ENCODE peak calls at places on chromosomes 13 and 19, in four cellular contexts. One of them, this sample, is unnamed.

GRCh38 chr13:80168089-80168850 is 172.7 kb downstream of the SPRY2 start:
- DNase-seq in heart right ventricle: no peak
- DNase-seq in cardiac muscle cell: peak; percentile 30
- DNase-seq in BE2C: peak; percentile 20
- DNase-seq in this sample: no peak

GRCh38 chr13:114109646-114110045 is 22.8 kb downstream of the RASA3 start:
- DNase-seq in heart right ventricle: no peak
- DNase-seq in BE2C: peak; percentile 72
- DNase-seq in cardiac muscle cell: no peak
- DNase-seq in this sample: no peak

GRCh38 chr19:50705422-50706019 is 14.1 kb downstream of the SHANK1 start:
- DNase-seq in heart right ventricle: no peak
- DNase-seq in BE2C: peak; percentile 67
- DNase-seq in cardiac muscle cell: peak; percentile 76
- DNase-seq in this sample: no peak

GRCh38 chr13:48571121-48571901 is 38.4 kb upstream of the RCBTB2 start:
- DNase-seq in cardiac muscle cell: peak; percentile 83
- DNase-seq in heart right ventricle: no peak
- DNase-seq in BE2C: no peak
- DNase-seq in this sample: peak; percentile 75

GRCh38 chr13:32538234-32538620 is 368 bp downstream of the N4BP2L2 start:
- DNase-seq in cardiac muscle cell: peak; percentile 52
- DNase-seq in BE2C: no peak
- DNase-seq in heart right ventricle: peak; percentile 22
- DNase-seq in this sample: peak; percentile 15

GRCh38 chr19:1066748-1067340 is at the start of gene ARHGAP45:
- DNase-seq in cardiac muscle cell: no peak
- DNase-seq in BE2C: no peak
- DNase-seq in heart right ventricle: peak; percentile 55
- DNase-seq in this sample: no peak

GRCh38 chr13:45120967-45121366 is 657 bp downstream of the GTF2F2 start:
- DNase-seq in BE2C: no peak
- DNase-seq in cardiac muscle cell: no peak
- DNase-seq in heart right ventricle: no peak
- DNase-seq in this sample: no peak

GRCh38 chr19:40719414-40719894 is 2.5 kb downstream of the ITPKC start:
- DNase-seq in cardiac muscle cell: no peak
- DNase-seq in heart right ventricle: no peak
- DNase-seq in BE2C: no peak
- DNase-seq in this sample: no peak

GRCh38 chr13:92842145-92842544 is 384.5 kb upstream of the GPC6 start:
- DNase-seq in BE2C: no peak
- DNase-seq in heart right ventricle: no peak
- DNase-seq in cardiac muscle cell: peak; percentile 91
- DNase-seq in this sample: peak; percentile 83

GRCh38 chr13:92806215-92806614 is 420.4 kb upstream of the GPC6 start:
- DNase-seq in cardiac muscle cell: peak; percentile 31
- DNase-seq in BE2C: no peak
- DNase-seq in heart right ventricle: no peak
- DNase-seq in this sample: no peak

GRCh38 chr13:65470781-65471180 is 1759.4 kb downstream of the PCDH9 start:
- DNase-seq in heart right ventricle: no peak
- DNase-seq in BE2C: no peak
- DNase-seq in cardiac muscle cell: peak; percentile 28
- DNase-seq in this sample: no peak

GRCh38 chr13:41916173-41916954 is 44.5 kb downstream of the VWA8 start:
- DNase-seq in cardiac muscle cell: peak; percentile 82
- DNase-seq in BE2C: no peak
- DNase-seq in heart right ventricle: no peak
- DNase-seq in this sample: peak; percentile 89

GRCh38 chr19:10603873-10604459 is 16.9 kb upstream of the AP1M2 start:
- DNase-seq in heart right ventricle: no peak
- DNase-seq in BE2C: no peak
- DNase-seq in cardiac muscle cell: no peak
- DNase-seq in this sample: no peak

GRCh38 chr19:31340059-31341025 is 8.9 kb downstream of the TSHZ3 start:
- DNase-seq in BE2C: peak; percentile 33
- DNase-seq in heart right ventricle: no peak
- DNase-seq in cardiac muscle cell: peak; percentile 72
- DNase-seq in this sample: peak; percentile 60

GRCh38 chr19:13089139-13089856 is 13.4 kb downstream of the LYL1 start:
- DNase-seq in cardiac muscle cell: no peak
- DNase-seq in heart right ventricle: no peak
- DNase-seq in BE2C: no peak
- DNase-seq in this sample: no peak

GRCh38 chr13:36710396-36710795 is 36.6 kb downstream of the SERTM1 start:
- DNase-seq in heart right ventricle: no peak
- DNase-seq in BE2C: no peak
- DNase-seq in cardiac muscle cell: no peak
- DNase-seq in this sample: no peak

GRCh38 chr13:68984688-68985319 is 1122.8 kb upstream of the ATXN8OS start:
- DNase-seq in heart right ventricle: peak; percentile 9
- DNase-seq in cardiac muscle cell: no peak
- DNase-seq in BE2C: no peak
- DNase-seq in this sample: no peak

GRCh38 chr19:46616631-46617322 is 8.1 kb downstream of the PTGIR start:
- DNase-seq in heart right ventricle: peak; percentile 71
- DNase-seq in BE2C: peak; percentile 88
- DNase-seq in cardiac muscle cell: peak; percentile 82
- DNase-seq in this sample: no peak

GRCh38 chr13:31545616-31546015 is 193.7 kb upstream of the RXFP2 start:
- DNase-seq in heart right ventricle: no peak
- DNase-seq in cardiac muscle cell: peak; percentile 62
- DNase-seq in BE2C: no peak
- DNase-seq in this sample: no peak

GRCh38 chr13:98432638-98433037 is 144.3 kb downstream of the STK24 start:
- DNase-seq in heart right ventricle: no peak
- DNase-seq in BE2C: no peak
- DNase-seq in cardiac muscle cell: no peak
- DNase-seq in this sample: no peak

GRCh38 chr13:106942558-106942957 is 374.6 kb upstream of the ARGLU1 start:
- DNase-seq in cardiac muscle cell: no peak
- DNase-seq in heart right ventricle: no peak
- DNase-seq in BE2C: no peak
- DNase-seq in this sample: no peak

GRCh38 chr19:54325194-54325621 is 12.2 kb upstream of the LILRA5 start:
- DNase-seq in BE2C: peak; percentile 28
- DNase-seq in heart right ventricle: no peak
- DNase-seq in cardiac muscle cell: peak; percentile 56
- DNase-seq in this sample: no peak

GRCh38 chr13:76380436-76381065 is 505.7 kb downstream of the KCTD12 start:
- DNase-seq in heart right ventricle: no peak
- DNase-seq in cardiac muscle cell: peak; percentile 84
- DNase-seq in BE2C: no peak
- DNase-seq in this sample: peak; percentile 89

GRCh38 chr13:99871249-99871898 is 100.2 kb downstream of the ZIC5 start:
- DNase-seq in BE2C: no peak
- DNase-seq in heart right ventricle: no peak
- DNase-seq in cardiac muscle cell: no peak
- DNase-seq in this sample: no peak

GRCh38 chr13:95781016-95781415 is 104.1 kb downstream of the DNAJC3 start:
- DNase-seq in heart right ventricle: no peak
- DNase-seq in cardiac muscle cell: no peak
- DNase-seq in BE2C: no peak
- DNase-seq in this sample: no peak

GRCh38 chr13:27018230-27018875 is 153.3 kb downstream of the USP12 start:
- DNase-seq in heart right ventricle: no peak
- DNase-seq in BE2C: no peak
- DNase-seq in cardiac muscle cell: no peak
- DNase-seq in this sample: no peak

GRCh38 chr13:112760440-112760839 is 70.6 kb downstream of the ATP11A start:
- DNase-seq in BE2C: no peak
- DNase-seq in heart right ventricle: no peak
- DNase-seq in cardiac muscle cell: no peak
- DNase-seq in this sample: no peak
- H3K4me3 ChIP-seq in BE2C: no peak overlapping the region
- H3K4me3 ChIP-seq in heart right ventricle: no peak overlapping the region
- H3K4me3 ChIP-seq in cardiac muscle cell: no peak overlapping the region
- H3K4me3 ChIP-seq in this sample: no peak overlapping the region

GRCh38 chr13:77494226-77494625 is 41.3 kb upstream of the SCEL start:
- DNase-seq in heart right ventricle: no peak
- DNase-seq in BE2C: no peak
- DNase-seq in cardiac muscle cell: no peak
- DNase-seq in this sample: no peak

GRCh38 chr13:77489566-77490337 is 45.8 kb upstream of the SCEL start:
- DNase-seq in cardiac muscle cell: no peak
- DNase-seq in heart right ventricle: no peak
- DNase-seq in BE2C: no peak
- DNase-seq in this sample: no peak

GRCh38 chr13:77492982-77493381 is 42.5 kb upstream of the SCEL start:
- DNase-seq in BE2C: peak; percentile 39
- DNase-seq in heart right ventricle: no peak
- DNase-seq in cardiac muscle cell: peak; percentile 42
- DNase-seq in this sample: no peak
- TF ChIP-seq CTCF in BE2C: peak; percentile 79
- TF ChIP-seq CTCF in heart right ventricle: no peak
- TF ChIP-seq CTCF in cardiac muscle cell: peak; percentile 47
- TF ChIP-seq CTCF in this sample: peak; percentile 63

GRCh38 chr19:18613589-18614234 is 1.0 kb downstream of the TMEM59L start:
- DNase-seq in heart right ventricle: no peak
- DNase-seq in cardiac muscle cell: no peak
- DNase-seq in BE2C: no peak
- DNase-seq in this sample: no peak
- H3K4me3 ChIP-seq in heart right ventricle: no peak overlapping the region
- H3K4me3 ChIP-seq in cardiac muscle cell: no peak overlapping the region
- H3K4me3 ChIP-seq in BE2C: no peak overlapping the region
- H3K4me3 ChIP-seq in this sample: no peak overlapping the region

GRCh38 chr19:28244966-28245365 is 968.0 kb downstream of the UQCRFS1 start:
- DNase-seq in BE2C: no peak
- DNase-seq in cardiac muscle cell: no peak
- DNase-seq in heart right ventricle: no peak
- DNase-seq in this sample: no peak

GRCh38 chr19:28234637-28235036 is 978.3 kb downstream of the UQCRFS1 start:
- DNase-seq in BE2C: no peak
- DNase-seq in heart right ventricle: no peak
- DNase-seq in cardiac muscle cell: peak; percentile 56
- DNase-seq in this sample: peak; percentile 20

GRCh38 chr19:28242317-28242927 is 970.5 kb downstream of the UQCRFS1 start:
- DNase-seq in cardiac muscle cell: peak; percentile 60
- DNase-seq in BE2C: no peak
- DNase-seq in heart right ventricle: no peak
- DNase-seq in this sample: peak; percentile 11

GRCh38 chr19:28235606-28236125 is 977.3 kb downstream of the UQCRFS1 start:
- DNase-seq in BE2C: no peak
- DNase-seq in heart right ventricle: no peak
- DNase-seq in cardiac muscle cell: no peak
- DNase-seq in this sample: no peak

DNA sequence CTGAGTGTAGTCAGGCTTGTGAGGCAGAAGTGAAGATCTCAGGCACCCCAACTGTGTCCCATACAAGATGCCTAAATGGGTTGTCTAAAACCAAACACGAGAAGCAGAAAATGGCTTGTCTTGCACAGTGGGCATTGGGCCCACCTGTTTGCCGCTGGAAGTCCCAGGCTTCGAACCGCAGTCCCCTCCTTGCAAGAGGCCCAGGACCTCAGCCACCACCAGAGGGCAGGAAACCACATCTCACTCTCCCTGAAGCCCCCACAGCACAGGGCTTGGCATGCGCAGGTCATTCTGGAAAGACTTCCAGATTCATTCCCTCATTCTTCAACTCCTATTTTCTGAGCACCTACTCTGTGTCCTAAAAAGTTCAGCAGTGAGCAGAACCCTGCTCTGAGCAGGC is 973.7 kb downstream of the UQCRFS1 start:
- DNase-seq in heart right ventricle: no peak
- DNase-seq in cardiac muscle cell: peak; percentile 17
- DNase-seq in BE2C: no peak
- DNase-seq in this sample: no peak
- TF ChIP-seq CTCF in heart right ventricle: no peak
- TF ChIP-seq CTCF in cardiac muscle cell: peak; percentile 34
- TF ChIP-seq CTCF in BE2C: no peak
- TF ChIP-seq CTCF in this sample: peak; percentile 53

GRCh38 chr19:8654591-8655339 is 24.3 kb downstream of the NFILZ start:
- DNase-seq in cardiac muscle cell: peak; percentile 58
- DNase-seq in BE2C: peak; percentile 55
- DNase-seq in heart right ventricle: peak; percentile 58
- DNase-seq in this sample: no peak
- H3K4me3 ChIP-seq in cardiac muscle cell: no peak overlapping the region
- H3K4me3 ChIP-seq in BE2C: no peak overlapping the region
- H3K4me3 ChIP-seq in heart right ventricle: peak overlapping the region; percentile 11
- H3K4me3 ChIP-seq in this sample: no peak overlapping the region

GRCh38 chr19:4208385-4209094 is 20.8 kb upstream of the EBI3 start:
- DNase-seq in cardiac muscle cell: peak; percentile 20
- DNase-seq in heart right ventricle: no peak
- DNase-seq in BE2C: no peak
- DNase-seq in this sample: no peak
- TF ChIP-seq CTCF in cardiac muscle cell: peak; percentile 42
- TF ChIP-seq CTCF in heart right ventricle: no peak
- TF ChIP-seq CTCF in BE2C: peak; percentile 48
- TF ChIP-seq CTCF in this sample: peak; percentile 46

DNA sequence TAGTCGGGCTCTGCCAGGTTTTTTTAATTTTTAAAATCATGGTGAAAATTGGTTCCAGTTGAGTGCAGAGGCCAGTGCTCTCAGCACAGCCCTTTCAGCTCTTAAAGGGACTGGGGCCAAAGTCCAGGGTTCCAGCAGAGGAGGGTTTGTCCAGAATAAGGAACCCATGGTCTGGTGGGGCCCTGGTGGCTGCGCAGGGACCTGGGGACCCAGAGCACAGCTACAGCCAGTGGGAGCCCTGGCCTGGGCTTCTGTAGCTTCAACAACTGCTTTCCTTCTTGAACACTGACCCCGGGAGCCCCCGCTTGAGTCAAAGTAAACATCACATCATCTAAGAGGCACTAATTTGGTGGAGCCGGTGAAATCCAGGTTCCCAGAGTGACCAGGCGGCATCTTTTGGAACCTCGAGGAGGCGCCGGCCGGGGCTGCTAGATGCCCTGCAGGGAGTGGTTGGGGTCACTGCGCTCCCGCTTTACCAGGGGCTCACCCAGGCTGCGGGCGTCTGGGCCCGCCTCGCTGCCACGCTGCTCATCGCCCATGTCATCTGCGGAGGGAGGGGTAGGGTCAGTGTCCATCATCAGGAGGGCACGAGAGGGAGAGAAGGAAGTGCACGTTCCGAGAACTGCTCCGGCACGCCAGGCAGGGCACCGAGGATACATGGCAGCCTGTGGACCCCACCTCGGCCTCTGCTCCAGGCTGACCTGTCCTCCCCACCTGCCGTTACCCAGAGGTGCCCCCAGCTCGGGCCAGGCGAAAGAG is 16.6 kb upstream of the RANBP3 start:
- DNase-seq in BE2C: no peak
- DNase-seq in cardiac muscle cell: no peak
- DNase-seq in heart right ventricle: no peak
- DNase-seq in this sample: no peak
- H3K4me3 ChIP-seq in BE2C: no peak overlapping the region
- H3K4me3 ChIP-seq in cardiac muscle cell: no peak overlapping the region
- H3K4me3 ChIP-seq in heart right ventricle: no peak overlapping the region
- H3K4me3 ChIP-seq in this sample: no peak overlapping the region